ENCODE peak calls at places on chromosomes 11 and 22, in six cellular contexts. V is H1, B is HepG2, K is K562, X is GM12892, F is GM12878. Y is an unnamed sample.

GRCh38 chr11:129861702-129862107 is 33.7 kb downstream of the NFRKB start:
- DNase-seq in V (no peak), B (peak; percentile 93), K (no peak), X (no peak), F (no peak), Y (no peak)

GRCh38 chr11:75456596-75456995 is 23.6 kb upstream of the KLHL35 start:
- DNase-seq in V (no peak), B (no peak), K (no peak), X (no peak), F (no peak), Y (no peak)

GRCh38 chr11:86942212-86942611 is 13.0 kb downstream of the FZD4 start:
- DNase-seq in V (no peak), B (no peak), K (no peak), X (no peak), F (no peak), Y (no peak)

GRCh38 chr22:36201630-36202312 is at the start of gene APOL4:
- DNase-seq in V (no peak), B (no peak), K (peak; percentile 82), X (no peak), F (no peak), Y (no peak)

GRCh38 chr11:76185931-76186401 is 20.3 kb downstream of the WNT11 start:
- DNase-seq in V (no peak), B (no peak), K (no peak), X (no peak), F (no peak), Y (no peak)

GRCh38 chr11:63769044-63769718 is 606 bp upstream of the ZFTA start:
- DNase-seq in V (peak; percentile 72), B (no peak), K (peak; percentile 76), X (peak; percentile 46), F (no peak), Y (peak; percentile 56)

GRCh38 chr22:46038516-46039430 is 61.8 kb upstream of the WNT7B start:
- DNase-seq in V (no peak), B (no peak), K (no peak), X (no peak), F (no peak), Y (no peak)

GRCh38 chr11:102983491-102983890 is 28.0 kb upstream of the MMP13 start:
- DNase-seq in V (no peak), B (no peak), K (no peak), X (no peak), F (no peak), Y (no peak)

GRCh38 chr11:9264381-9265210 is 554 bp downstream of the DENND5A start:
- DNase-seq in V (peak; percentile 70), B (no peak), K (peak; percentile 42), X (peak; percentile 21), F (no peak), Y (peak; percentile 30)

GRCh38 chr22:28989912-28990311 is 71.7 kb downstream of the C22orf31 start:
- DNase-seq in V (no peak), B (no peak), K (no peak), X (no peak), F (no peak), Y (no peak)

GRCh38 chr22:35648066-35649025 is at the start of gene APOL6:
- DNase-seq in V (peak; percentile 47), B (peak; percentile 76), K (peak; percentile 22), X (no peak), F (peak; percentile 65), Y (peak; percentile 43)

DNA sequence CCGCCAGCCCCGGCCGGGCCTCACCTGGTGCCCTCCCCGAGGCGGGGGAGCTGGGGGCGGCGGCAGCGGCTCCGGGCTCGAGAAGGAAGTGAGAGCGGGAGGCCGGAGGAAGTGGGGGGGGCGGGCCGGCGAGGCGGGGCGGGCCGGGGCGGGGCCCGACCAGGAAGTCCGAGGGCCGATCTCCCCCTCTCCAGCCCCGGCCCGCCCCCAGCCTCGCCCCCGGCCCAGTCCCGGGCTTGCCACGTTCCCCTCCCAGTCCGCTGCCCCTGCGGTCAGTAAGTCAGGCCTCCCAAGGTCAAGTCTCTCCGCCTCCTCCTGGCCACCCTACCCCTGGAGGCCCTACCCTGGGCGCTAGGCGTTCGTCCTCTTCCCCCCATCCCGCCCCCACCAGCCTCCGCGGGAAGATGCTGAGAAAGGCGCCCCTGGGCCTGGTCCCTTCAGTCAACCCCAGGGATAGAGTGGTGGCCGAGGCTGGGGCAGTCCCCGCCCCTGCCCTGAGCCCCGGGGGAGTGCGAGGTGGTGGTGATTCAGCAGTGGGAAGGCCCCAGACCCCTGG is at the start of gene RHOG:
- DNase-seq in V (peak; percentile 89), B (peak; percentile 35), K (peak; percentile 93), X (peak; percentile 83), F (no peak), Y (peak; percentile 84)
- TF ChIP-seq POLR2A in V (no peak), B (no peak), K (no peak), X (peak; percentile 48), F (peak; percentile 72), Y (no peak)

GRCh38 chr22:24703101-24703500 is 71.4 kb downstream of the PIWIL3 start:
- DNase-seq in V (peak; percentile 38), B (peak; percentile 70), K (peak; percentile 11), X (no peak), F (no peak), Y (no peak)
- TF ChIP-seq TAF1 in V (no peak), B (no peak), K (no peak), X (no peak), F (no peak), Y (no peak)

DNA sequence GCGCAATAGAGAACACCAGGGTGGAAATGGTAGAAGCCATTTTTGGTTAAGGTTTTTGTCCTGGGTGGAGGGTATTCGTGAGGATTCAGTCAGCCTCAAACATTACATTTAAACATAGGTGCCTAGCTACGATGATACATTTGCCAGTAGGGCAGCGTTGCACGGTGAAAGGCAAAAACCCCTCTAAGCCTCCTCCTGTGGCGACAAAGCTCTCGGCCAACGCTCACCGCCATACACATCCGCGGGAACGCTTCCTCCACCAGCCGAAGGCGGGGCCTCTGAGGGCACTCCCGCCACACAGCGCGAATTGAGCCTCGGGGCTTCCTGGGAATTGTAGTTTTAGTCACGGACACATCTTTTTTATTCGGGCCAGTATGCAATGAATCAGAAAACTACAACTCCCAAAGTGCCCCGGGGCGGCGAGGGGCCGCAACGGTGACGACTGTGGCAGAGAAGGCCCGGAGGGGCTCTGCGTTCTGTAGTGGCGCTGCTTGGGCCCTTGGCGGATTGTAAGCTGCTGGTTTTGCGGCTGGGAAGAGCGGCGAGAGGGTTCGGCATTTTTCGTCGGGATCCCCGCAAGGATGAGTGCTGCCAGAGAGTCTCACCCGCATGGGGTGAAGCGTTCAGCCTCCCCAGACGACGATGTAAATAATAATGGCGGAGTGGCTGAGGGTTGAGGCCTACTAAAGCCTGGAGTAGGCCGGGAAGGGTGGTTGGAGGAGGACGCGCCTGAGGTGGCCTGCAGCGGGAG is at the start of gene C11orf58:
- DNase-seq in V (peak; percentile 94), B (peak; percentile 95), K (peak; percentile 87), X (peak; percentile 62), F (peak; percentile 88), Y (peak; percentile 50)
- TF ChIP-seq POLR2A in V (peak; percentile 98), B (peak; percentile 96), K (peak; percentile 96), X (peak; percentile 97), F (peak; percentile 98), Y (peak; percentile 97)

DNA sequence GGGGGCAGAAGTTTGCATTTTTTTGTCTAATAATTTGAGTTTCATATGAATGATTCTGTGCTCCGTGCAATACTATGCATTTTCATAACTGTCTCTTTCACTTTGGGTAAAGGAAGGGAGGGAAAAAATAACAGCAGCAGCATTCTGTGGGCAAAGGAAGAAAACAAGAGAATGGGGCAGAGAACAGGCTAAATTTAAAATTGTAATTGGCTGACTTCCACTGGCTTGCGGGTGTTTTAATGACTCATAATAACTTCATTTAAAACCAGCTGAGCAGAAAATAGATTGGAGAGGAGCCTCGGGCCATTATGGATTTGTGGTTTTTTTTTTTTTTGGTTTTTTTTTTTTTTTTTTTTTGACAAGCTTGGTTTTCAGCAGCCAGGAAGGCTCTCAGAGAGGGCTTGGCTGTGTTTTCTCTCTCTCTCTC is 107.4 kb downstream of the ZBTB16 start:
- DNase-seq in V (no peak), B (no peak), K (no peak), X (no peak), F (no peak), Y (no peak)
- TF ChIP-seq TAF1 in V (no peak), B (no peak), K (no peak), X (no peak), F (no peak), Y (no peak)

GRCh38 chr11:55936300-55936699 is at the start of gene OR5I1:
- DNase-seq in V (no peak), B (no peak), K (no peak), X (no peak), F (no peak), Y (no peak)
- TF ChIP-seq POLR2A in V (no peak), B (no peak), K (no peak), X (no peak), F (no peak), Y (no peak)

DNA sequence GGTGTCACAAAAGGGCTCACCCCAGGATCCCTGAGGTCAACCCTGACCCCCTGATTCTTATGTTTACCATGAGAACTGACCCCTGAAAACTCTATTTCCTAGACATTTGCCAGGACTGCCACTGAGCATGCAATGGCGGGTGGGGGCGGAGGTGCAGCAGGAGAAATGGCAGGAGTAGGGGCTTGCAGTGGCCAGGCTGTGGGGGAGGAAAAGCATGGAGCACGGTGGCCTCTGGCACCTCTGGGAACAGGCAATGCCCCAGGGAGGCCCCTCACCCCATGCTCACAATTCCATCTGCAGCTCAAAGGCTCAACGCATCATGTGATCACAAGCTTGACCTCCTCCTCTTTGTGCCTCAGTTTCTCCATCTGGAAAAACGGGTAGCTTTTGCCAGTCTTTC is 46.5 kb upstream of the FGF3 start:
- DNase-seq in V (no peak), B (no peak), K (no peak), X (no peak), F (no peak), Y (no peak)
- TF ChIP-seq TAF1 in V (no peak), B (no peak), K (no peak), X (no peak), F (no peak), Y (no peak)

Y was measured in GM12891.